ENCODE peak calls at places on chromosomes 4 and X, in seven cellular contexts. Z is breast epithelium, E is stomach, D is transverse colon, F is HCT116, L is SK-N-SH, B is suprapubic skin. V is an unnamed sample.
A peak's percentile ranks its signal among the peaks of the same experiment; 100 is the strongest.

GRCh38 chr4:158444621-158445020 is 77.1 kb upstream of the RXFP1 start:
- DNase-seq in D (no peak), F (no peak), B (no peak), E (no peak), L (no peak), Z (no peak), V (no peak)

GRCh38 chr4:168735735-168736134 is 238.9 kb downstream of the PALLD start:
- DNase-seq in B (no peak), D (no peak), Z (no peak), F (no peak), E (no peak), L (no peak), V (no peak)

GRCh38 chr4:143396695-143397094 is 60.0 kb downstream of the GAB1 start:
- DNase-seq in Z (no peak), E (no peak), B (no peak), L (no peak), F (no peak), D (no peak), V (no peak)

GRCh38 chrX:57367649-57368048 is 81.1 kb downstream of the FAAH2 start:
- DNase-seq in E (no peak), L (no peak), Z (no peak), B (no peak), F (no peak), D (no peak), V (no peak)

GRCh38 chrX:18194688-18195087 is 26.0 kb downstream of the BEND2 start:
- DNase-seq in B (no peak), D (no peak), E (no peak), L (no peak), F (no peak), Z (no peak), V (no peak)

GRCh38 chr4:87219648-87220093 is 747 bp downstream of the KLHL8 start:
- DNase-seq in Z (no peak), F (no peak), E (peak; percentile 44), L (no peak), B (no peak), D (peak; percentile 56), V (peak; percentile 60)

GRCh38 chr4:19857405-19857804 is 394.3 kb upstream of the SLIT2 start:
- DNase-seq in Z (no peak), E (no peak), D (no peak), F (no peak), L (no peak), B (no peak), V (no peak)

GRCh38 chr4:89158884-89159503 is 47.7 kb downstream of the TIGD2 start:
- DNase-seq in L (peak; percentile 42), F (peak; percentile 43), E (no peak), Z (no peak), D (no peak), B (no peak), V (no peak)

GRCh38 chr4:21577066-21577465 is 371.5 kb downstream of the KCNIP4 start:
- DNase-seq in D (no peak), E (no peak), Z (no peak), F (no peak), B (no peak), L (no peak), V (no peak)

GRCh38 chrX:153628665-153629064 is 18.3 kb upstream of the DUSP9 start:
- DNase-seq in D (no peak), L (peak; percentile 16), B (no peak), F (no peak), E (no peak), Z (no peak), V (no peak)

GRCh38 chr4:177713454-177713853 is 271.2 kb upstream of the AGA start:
- DNase-seq in B (no peak), F (no peak), E (no peak), D (no peak), Z (no peak), L (no peak), V (no peak)
- TF ChIP-seq POLR2AphosphoS5 in B (no peak), F (no peak), E (no peak), D (no peak), Z (no peak), L (no peak), V (no peak)

DNA sequence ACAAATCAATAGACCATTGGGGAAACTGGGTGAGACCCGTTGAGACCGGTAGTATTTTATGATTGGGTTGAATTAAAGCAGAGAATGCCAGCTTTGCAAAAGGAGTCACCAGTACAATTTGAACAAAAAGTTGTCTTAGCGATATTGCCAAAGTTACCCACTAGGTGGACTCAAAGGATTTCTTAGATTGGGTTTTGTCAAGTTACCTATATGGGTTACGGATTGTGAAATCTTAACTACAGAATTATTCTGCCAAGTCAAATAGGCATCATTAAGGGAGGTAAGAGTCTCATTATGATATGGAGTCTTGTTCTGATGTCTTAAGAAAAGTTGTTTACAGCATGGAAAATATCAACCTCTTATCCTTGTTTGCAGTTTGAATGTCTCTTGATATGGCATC is 15.0 kb upstream of the CT47A1 start:
- DNase-seq in D (no peak), L (peak; percentile 3), F (peak; percentile 36), B (no peak), E (no peak), Z (no peak), V (no peak)
- TF ChIP-seq CTCF in D (no peak), L (peak; percentile 56), F (peak; percentile 39), B (no peak), E (no peak), Z (no peak), V (no peak)

GRCh38 chr4:79472693-79473552 is 64.9 kb upstream of the GK2 start:
- DNase-seq in F (no peak), Z (no peak), D (no peak), E (no peak), B (no peak), L (no peak), V (no peak)
- TF ChIP-seq POLR2AphosphoS5 in F (no peak), Z (no peak), D (no peak), E (no peak), B (no peak), L (no peak), V (no peak)

GRCh38 chrX:108584617-108585211 is 145.1 kb downstream of the COL4A5 start:
- DNase-seq in L (peak; percentile 2), F (peak; percentile 4), D (no peak), B (no peak), E (no peak), Z (no peak), V (no peak)
- TF ChIP-seq CTCF in L (peak; percentile 54), F (peak; percentile 40), D (no peak), B (no peak), E (no peak), Z (no peak), V (no peak)

GRCh38 chr4:118939169-118939779 is 50.6 kb downstream of the SYNPO2 start:
- DNase-seq in B (no peak), L (no peak), F (no peak), D (no peak), Z (no peak), E (no peak), V (no peak)
- TF ChIP-seq POLR2AphosphoS5 in B (no peak), L (no peak), F (no peak), D (no peak), Z (no peak), E (no peak), V (no peak)

GRCh38 chr4:85165808-85166207 is 199.3 kb upstream of the WDFY3 start:
- DNase-seq in F (no peak), L (no peak), B (no peak), Z (no peak), D (peak; percentile 7), E (no peak), V (no peak)
- TF ChIP-seq CTCF in F (peak; percentile 10), L (no peak), B (no peak), Z (no peak), D (no peak), E (no peak), V (no peak)

GRCh38 chrX:23742693-23743622 is at the start of gene ACOT9:
- DNase-seq in Z (peak; percentile 92), L (peak; percentile 92), F (peak; percentile 87), B (peak; percentile 95), E (peak; percentile 92), D (peak; percentile 91), V (peak; percentile 96)

GRCh38 chrX:23745786-23746185 is 2.7 kb upstream of the ACOT9 start:
- DNase-seq in F (no peak), L (no peak), Z (no peak), D (no peak), E (no peak), B (no peak), V (no peak)

GRCh38 chrX:23737413-23737812 is 5.7 kb downstream of the ACOT9 start:
- DNase-seq in B (no peak), D (no peak), F (no peak), E (no peak), L (no peak), Z (no peak), V (no peak)

GRCh38 chrX:23742174-23742692 is 843 bp downstream of the ACOT9 start:
- DNase-seq in L (peak; percentile 64), D (peak; percentile 31), Z (peak; percentile 71), F (no peak), E (peak; percentile 32), B (peak; percentile 64), V (peak; percentile 40)
- TF ChIP-seq POLR2AphosphoS5 in L (no peak), D (no peak), Z (no peak), F (peak; percentile 17), E (no peak), B (no peak), V (no peak)

GRCh38 chr4:94722270-94722669 is 35.5 kb upstream of the BMPR1B start:
- DNase-seq in F (no peak), Z (no peak), D (no peak), L (no peak), B (no peak), E (no peak), V (no peak)

GRCh38 chr4:94722748-94723147 is 35.0 kb upstream of the BMPR1B start:
- DNase-seq in F (no peak), D (no peak), E (no peak), Z (no peak), L (no peak), B (no peak), V (no peak)

GRCh38 chr4:94728056-94728766 is 29.5 kb upstream of the BMPR1B start:
- DNase-seq in Z (no peak), F (no peak), B (no peak), E (no peak), D (no peak), L (no peak), V (no peak)

GRCh38 chr4:94724016-94724415 is 33.7 kb upstream of the BMPR1B start:
- DNase-seq in L (no peak), D (no peak), B (no peak), F (no peak), E (no peak), Z (no peak), V (no peak)

GRCh38 chr4:94726524-94727123 is 31.1 kb upstream of the BMPR1B start:
- DNase-seq in Z (no peak), D (no peak), F (no peak), E (no peak), B (no peak), L (no peak), V (no peak)
- TF ChIP-seq CTCF in Z (no peak), D (no peak), F (no peak), E (no peak), B (no peak), L (no peak), V (no peak)

V was measured in upper lobe of left lung.